ENCODE peak calls at places on chromosomes 7 and 10, in nine cellular contexts. J is M059J; P is RPMI8226; A is GM12865; V is stimulated activated CD8-positive, alpha-beta memory T cell treated with anti-CD3 and anti-CD28 coated beads, Interleukin-12 subunit alpha, Interleukin-12 subunit beta, amount 100 ng/mL, for 4 hours; B is coronary artery; T is AG08395; S is Daoy; G is NCI-H2029. Y is an unnamed sample.

GRCh38 chr7:55486172-55486550 is 86.1 kb downstream of the VOPP1 start:
- DNase-seq in J (no peak), P (no peak), A (no peak), V (no peak), B (no peak), T (no peak), S (no peak), G (no peak), Y (no peak)

GRCh38 chr7:155808551-155809331 is 3.5 kb downstream of the SHH start:
- DNase-seq in J (no peak), P (no peak), A (no peak), V (no peak), B (no peak), T (no peak), S (peak), G (no peak), Y (no peak)

GRCh38 chr7:142460402-142461117 is 202.7 kb upstream of the PRSS58 start:
- DNase-seq in J (no peak), P (no peak), A (no peak), V (no peak), B (no peak), T (no peak), S (no peak), G (no peak), Y (no peak)

GRCh38 chr10:120963053-120963533 is 111.9 kb downstream of the WDR11 start:
- DNase-seq in J (no peak), P (peak), A (no peak), V (no peak), B (peak), T (no peak), S (no peak), G (no peak), Y (no peak)

GRCh38 chr10:43410345-43410744 is 1.4 kb upstream of the HNRNPF start:
- DNase-seq in J (no peak), P (no peak), A (no peak), V (no peak), B (no peak), T (no peak), S (no peak), G (no peak), Y (no peak)

GRCh38 chr10:124359336-124359832 is 59.3 kb downstream of the OAT start:
- DNase-seq in J (peak), P (no peak), A (no peak), V (no peak), B (no peak), T (peak), S (peak), G (no peak), Y (no peak)

GRCh38 chr10:121057291-121057690 is 206.1 kb downstream of the WDR11 start:
- DNase-seq in J (no peak), P (no peak), A (no peak), V (no peak), B (no peak), T (no peak), S (no peak), G (no peak), Y (no peak)

GRCh38 chr10:102779680-102780079 is 35.9 kb downstream of the WBP1L start:
- DNase-seq in J (no peak), P (no peak), A (no peak), V (no peak), B (no peak), T (no peak), S (no peak), G (no peak), Y (no peak)

GRCh38 chr10:89327803-89328441 is at the start of gene IFIT3:
- DNase-seq in J (peak), P (no peak), A (peak), V (no peak), B (no peak), T (peak), S (peak), G (peak), Y (no peak)

GRCh38 chr7:47635091-47636090 is 53.5 kb upstream of the TNS3 start:
- DNase-seq in J (peak), P (peak), A (no peak), V (no peak), B (no peak), T (peak), S (peak), G (peak), Y (peak)

GRCh38 chr7:155398944-155399343 is 59.0 kb upstream of the EN2 start:
- DNase-seq in J (no peak), P (peak), A (no peak), V (no peak), B (no peak), T (no peak), S (no peak), G (no peak), Y (no peak)

GRCh38 chr7:141974831-141975230 is 1.3 kb upstream of the TAS2R38 start:
- DNase-seq in J (peak), P (peak), A (peak), V (no peak), B (no peak), T (no peak), S (no peak), G (no peak), Y (no peak)